ENCODE peak calls at places on chromosomes 5 and 9, in six cellular contexts. S is K562, X is H1, D is GM12892, T is GM12878, A is HepG2. G is an unnamed sample.

GRCh38 chr5:32935292-32935691 is 224.2 kb downstream of the NPR3 start:
- DNase-seq in D (no peak), A (no peak), X (no peak), S (no peak), T (no peak), G (no peak)

GRCh38 chr5:178460598-178461425 is 129.4 kb downstream of the COL23A1 start:
- DNase-seq in T (no peak), S (peak; percentile 85), X (peak; percentile 39), A (peak; percentile 20), D (peak; percentile 47), G (peak; percentile 39)

GRCh38 chr5:6365142-6365976 is 13.0 kb downstream of the MED10 start:
- DNase-seq in A (no peak), T (no peak), X (no peak), S (no peak), D (no peak), G (no peak)

GRCh38 chr5:110716247-110717245 is 9.9 kb downstream of the TMEM232 start:
- DNase-seq in T (peak; percentile 32), X (no peak), S (no peak), D (no peak), A (no peak), G (no peak)

GRCh38 chr5:73387630-73388370 is 60.8 kb downstream of the FOXD1 start:
- DNase-seq in A (no peak), T (peak; percentile 76), D (peak; percentile 12), X (no peak), S (no peak), G (no peak)

GRCh38 chr5:59093329-59093728 is 510.5 kb downstream of the RAB3C start:
- DNase-seq in X (no peak), T (no peak), S (no peak), D (no peak), A (no peak), G (no peak)

GRCh38 chr5:1483064-1483463 is 37.8 kb upstream of the SLC6A3 start:
- DNase-seq in T (no peak), X (no peak), A (no peak), D (no peak), S (no peak), G (no peak)

GRCh38 chr9:137614631-137615386 is 4.0 kb upstream of the EHMT1 start:
- DNase-seq in T (no peak), X (no peak), D (no peak), A (no peak), S (no peak), G (no peak)

GRCh38 chr5:1519631-1520141 is 4.1 kb downstream of the LPCAT1 start:
- DNase-seq in A (no peak), T (no peak), D (no peak), S (no peak), X (no peak), G (no peak)

GRCh38 chr5:88190106-88190834 is 78.4 kb downstream of the TMEM161B start:
- DNase-seq in D (no peak), S (no peak), A (no peak), T (no peak), X (peak; percentile 25), G (no peak)

GRCh38 chr5:1503301-1504243 is 20.2 kb downstream of the LPCAT1 start:
- DNase-seq in T (no peak), S (peak; percentile 65), X (no peak), A (no peak), D (no peak), G (no peak)

GRCh38 chr5:173950829-173951228 is 38.1 kb upstream of the C5orf47 start:
- DNase-seq in T (no peak), X (no peak), A (no peak), S (no peak), D (no peak), G (no peak)

DNA sequence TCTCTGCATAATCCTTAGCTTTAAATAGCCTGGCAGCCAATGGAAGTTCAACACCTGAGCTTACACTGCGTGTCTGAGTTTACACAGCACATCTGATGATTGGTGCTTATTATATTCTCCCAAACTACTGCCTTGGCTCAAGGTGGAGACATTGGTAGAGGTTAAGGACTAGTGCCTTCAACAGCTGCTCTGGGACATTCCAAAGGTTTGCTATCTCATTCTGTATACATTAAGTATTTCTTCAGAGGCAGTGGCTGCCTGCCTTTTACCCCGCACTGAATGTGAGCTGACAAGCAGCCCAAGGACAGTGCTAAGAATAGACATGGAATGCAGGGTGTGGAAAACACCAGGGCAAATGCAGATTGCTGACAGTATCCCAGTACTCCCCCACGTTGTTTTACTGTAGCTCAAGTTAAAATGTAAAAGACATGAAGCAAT is 1.6 kb downstream of the HSPB3 start:
- DNase-seq in X (no peak), S (peak; percentile 36), A (peak; percentile 6), T (no peak), D (no peak), G (no peak)
- TF ChIP-seq TAF1 in X (no peak), S (no peak), A (no peak), T (no peak), D (no peak), G (no peak)

GRCh38 chr5:126777974-126778674 is 1.2 kb downstream of the LMNB1 start:
- DNase-seq in X (peak; percentile 91), D (peak; percentile 66), T (peak; percentile 89), S (peak; percentile 97), A (peak; percentile 89), G (peak; percentile 63)

GRCh38 chr5:126778675-126779403 is 1.9 kb downstream of the LMNB1 start:
- DNase-seq in T (no peak), D (no peak), A (no peak), X (no peak), S (peak; percentile 54), G (no peak)

GRCh38 chr5:126780165-126780827 is 3.4 kb downstream of the LMNB1 start:
- DNase-seq in S (peak; percentile 80), T (no peak), A (peak; percentile 63), D (no peak), X (no peak), G (no peak)

GRCh38 chr5:126777257-126777973 is 479 bp downstream of the LMNB1 start:
- DNase-seq in S (peak; percentile 71), D (no peak), T (no peak), X (no peak), A (peak; percentile 9), G (no peak)

DNA sequence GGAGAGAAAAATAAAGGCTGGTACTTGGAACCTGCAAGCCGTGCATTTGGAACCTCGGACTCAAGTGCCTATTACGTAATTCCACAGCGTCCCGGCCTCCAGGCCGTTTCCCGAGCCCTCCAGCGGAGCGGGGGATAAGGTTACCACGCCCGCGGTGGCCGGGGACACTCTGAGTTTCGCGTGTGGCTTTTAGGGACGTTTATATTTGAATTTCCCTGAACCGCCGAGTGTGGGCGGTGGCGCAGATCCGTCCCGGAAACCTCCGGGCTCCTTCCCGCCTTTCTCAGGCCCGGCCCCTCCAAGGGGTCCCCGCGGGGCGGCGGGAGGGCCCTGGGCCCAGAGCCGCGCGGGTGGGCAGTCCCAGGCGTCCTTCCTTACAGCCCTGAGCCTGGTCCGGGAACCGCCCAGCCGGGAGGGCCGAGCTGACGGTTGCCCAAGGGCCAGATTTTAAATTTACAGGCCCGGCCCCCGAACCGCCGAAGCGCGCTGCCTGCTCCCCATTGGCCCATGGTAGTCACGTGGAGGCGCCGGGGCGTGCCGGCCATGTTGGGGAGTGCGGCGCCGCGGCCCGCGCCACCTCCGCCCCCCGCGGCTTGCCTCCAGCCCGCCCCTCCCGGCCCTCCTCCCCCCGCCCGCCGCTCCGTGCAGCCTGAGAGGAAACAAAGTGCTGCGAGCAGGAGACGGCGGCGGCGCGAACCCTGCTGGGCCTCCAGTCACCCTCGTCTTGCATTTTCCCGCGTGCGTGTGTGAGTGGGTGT is at the start of gene LMNB1:
- DNase-seq in X (peak; percentile 93), A (peak; percentile 92), D (peak; percentile 75), T (peak; percentile 83), S (peak; percentile 97), G (peak; percentile 79)
- TF ChIP-seq POLR2A in X (peak; percentile 95), A (peak; percentile 60), D (peak; percentile 73), T (peak; percentile 70), S (peak; percentile 73), G (peak; percentile 80)

GRCh38 chr9:135976531-135976930 is 15.4 kb upstream of the UBAC1 start:
- DNase-seq in T (no peak), X (no peak), A (no peak), D (no peak), S (no peak), G (no peak)

GRCh38 chr9:135980926-135981630 is 19.9 kb upstream of the UBAC1 start:
- DNase-seq in A (no peak), T (no peak), S (no peak), D (no peak), X (no peak), G (no peak)

GRCh38 chr9:135976944-135977343 is 15.8 kb upstream of the UBAC1 start:
- DNase-seq in X (no peak), S (no peak), A (no peak), D (no peak), T (no peak), G (no peak)

GRCh38 chr9:135979472-135980166 is 18.4 kb upstream of the UBAC1 start:
- DNase-seq in S (no peak), T (no peak), A (no peak), D (no peak), X (no peak), G (no peak)

GRCh38 chr9:135978650-135979461 is 17.7 kb upstream of the UBAC1 start:
- DNase-seq in S (no peak), T (no peak), X (no peak), A (no peak), D (no peak), G (no peak)
- TF ChIP-seq TAF1 in S (no peak), T (no peak), X (no peak), A (no peak), D (no peak), G (no peak)

GRCh38 chr5:171453988-171454387 is 34.5 kb downstream of the FGF18 start:
- DNase-seq in T (no peak), D (no peak), A (no peak), S (no peak), X (no peak), G (no peak)

GRCh38 chr5:171449426-171449825 is 30.0 kb downstream of the FGF18 start:
- DNase-seq in A (no peak), D (no peak), X (no peak), T (no peak), S (no peak), G (no peak)

GRCh38 chr5:171453056-171453725 is 33.7 kb downstream of the FGF18 start:
- DNase-seq in A (no peak), D (no peak), X (no peak), T (no peak), S (no peak), G (no peak)

GRCh38 chr5:171451421-171451820 is 32.0 kb downstream of the FGF18 start:
- DNase-seq in A (no peak), S (no peak), D (no peak), T (no peak), X (no peak), G (no peak)

DNA sequence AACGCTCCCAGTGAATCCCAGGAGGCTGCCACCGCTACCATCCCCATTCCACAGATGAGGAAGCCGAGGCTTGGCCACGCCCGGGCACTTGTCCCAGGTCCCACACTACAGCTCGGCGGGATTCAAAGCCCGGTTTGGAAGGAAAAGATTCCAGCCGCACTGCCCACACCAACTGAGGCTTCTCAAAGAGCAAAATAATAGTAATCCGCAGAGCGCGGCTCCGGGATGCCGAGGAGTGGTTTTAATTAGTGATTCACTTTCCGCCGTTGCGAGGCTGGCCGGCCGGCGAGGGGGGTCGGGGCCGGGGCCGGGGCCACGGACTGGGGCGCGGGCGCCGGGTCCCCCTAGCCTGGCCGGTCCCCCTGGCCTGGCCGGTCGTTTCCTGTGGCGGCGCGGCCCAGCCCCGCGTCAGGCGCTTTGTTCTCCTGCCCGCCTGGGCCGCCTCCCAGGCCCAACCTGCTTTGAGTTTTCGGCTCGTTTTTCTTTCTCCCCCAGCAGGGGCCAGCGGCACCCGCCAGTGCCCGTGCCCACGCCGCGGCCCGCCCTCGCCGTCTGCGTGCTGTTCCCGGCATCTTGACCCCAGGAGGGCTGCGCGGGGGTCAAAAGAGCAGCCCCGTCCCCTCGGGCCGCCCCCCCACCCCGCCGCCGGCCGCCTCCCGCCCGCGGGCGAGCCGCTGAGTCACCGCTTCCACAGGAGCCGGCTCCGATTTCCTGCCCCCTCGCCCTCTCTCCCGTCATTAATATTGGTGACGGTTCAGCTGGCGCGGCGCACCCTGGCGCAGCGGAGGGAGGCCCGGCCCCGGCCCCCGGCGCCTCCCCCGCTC is 31.2 kb downstream of the FGF18 start:
- DNase-seq in D (no peak), T (no peak), X (no peak), S (peak; percentile 24), A (no peak), G (no peak)
- TF ChIP-seq POLR2A in D (no peak), T (no peak), X (no peak), S (no peak), A (no peak), G (no peak)

G was measured in GM12891.